ENCODE peak calls at places on chromosomes 11 and 22, in nine cellular contexts. One of them, this sample, is unnamed.

GRCh38 chr11:70233511-70233919 is 30.4 kb downstream of the FADD start:
- DNase-seq in kidney: no peak
- DNase-seq in upper lobe of right lung: no peak
- DNase-seq in SK-N-SH: no peak
- DNase-seq in endodermal cell: no peak
- DNase-seq in epithelial cell of prostate: peak; percentile 99
- DNase-seq in breast epithelium: peak; percentile 68
- DNase-seq in A549: peak; percentile 94
- DNase-seq in CD4-positive, CD25-positive, alpha-beta regulatory T cell: no peak
- DNase-seq in this sample: no peak

GRCh38 chr22:41917906-41918791 is 3.3 kb upstream of the SHISA8 start:
- DNase-seq in kidney: no peak
- DNase-seq in upper lobe of right lung: no peak
- DNase-seq in SK-N-SH: no peak
- DNase-seq in endodermal cell: no peak
- DNase-seq in epithelial cell of prostate: no peak
- DNase-seq in breast epithelium: no peak
- DNase-seq in A549: peak; percentile 51
- DNase-seq in CD4-positive, CD25-positive, alpha-beta regulatory T cell: no peak
- DNase-seq in this sample: peak; percentile 65

GRCh38 chr11:36352919-36353318 is 56.8 kb downstream of the PRR5L start:
- DNase-seq in kidney: no peak
- DNase-seq in upper lobe of right lung: no peak
- DNase-seq in SK-N-SH: no peak
- DNase-seq in endodermal cell: no peak
- DNase-seq in epithelial cell of prostate: no peak
- DNase-seq in breast epithelium: no peak
- DNase-seq in A549: no peak
- DNase-seq in CD4-positive, CD25-positive, alpha-beta regulatory T cell: no peak
- DNase-seq in this sample: no peak

GRCh38 chr11:120739780-120740179 is 228.2 kb downstream of the GRIK4 start:
- DNase-seq in kidney: no peak
- DNase-seq in upper lobe of right lung: no peak
- DNase-seq in SK-N-SH: peak; percentile 82
- DNase-seq in endodermal cell: no peak
- DNase-seq in epithelial cell of prostate: no peak
- DNase-seq in breast epithelium: no peak
- DNase-seq in A549: no peak
- DNase-seq in CD4-positive, CD25-positive, alpha-beta regulatory T cell: no peak
- DNase-seq in this sample: no peak

GRCh38 chr11:71188886-71189767 is 63.2 kb downstream of the SHANK2 start:
- DNase-seq in kidney: peak; percentile 54
- DNase-seq in upper lobe of right lung: peak; percentile 48
- DNase-seq in SK-N-SH: no peak
- DNase-seq in endodermal cell: no peak
- DNase-seq in epithelial cell of prostate: no peak
- DNase-seq in breast epithelium: peak; percentile 25
- DNase-seq in A549: no peak
- DNase-seq in CD4-positive, CD25-positive, alpha-beta regulatory T cell: no peak
- DNase-seq in this sample: no peak

GRCh38 chr11:72144807-72145565 is 9.5 kb downstream of the FOLR3 start:
- DNase-seq in kidney: no peak
- DNase-seq in upper lobe of right lung: no peak
- DNase-seq in SK-N-SH: no peak
- DNase-seq in endodermal cell: no peak
- DNase-seq in epithelial cell of prostate: peak; percentile 56
- DNase-seq in breast epithelium: no peak
- DNase-seq in A549: peak; percentile 48
- DNase-seq in CD4-positive, CD25-positive, alpha-beta regulatory T cell: no peak
- DNase-seq in this sample: peak; percentile 36

GRCh38 chr11:62466444-62466843 is 47.6 kb downstream of the SCGB1A1 start:
- DNase-seq in kidney: no peak
- DNase-seq in upper lobe of right lung: no peak
- DNase-seq in SK-N-SH: no peak
- DNase-seq in endodermal cell: no peak
- DNase-seq in epithelial cell of prostate: no peak
- DNase-seq in breast epithelium: no peak
- DNase-seq in A549: no peak
- DNase-seq in CD4-positive, CD25-positive, alpha-beta regulatory T cell: no peak
- DNase-seq in this sample: no peak

GRCh38 chr11:84498016-84498415 is 1129.1 kb downstream of the DLG2 start:
- DNase-seq in kidney: peak; percentile 60
- DNase-seq in upper lobe of right lung: no peak
- DNase-seq in SK-N-SH: no peak
- DNase-seq in endodermal cell: no peak
- DNase-seq in epithelial cell of prostate: no peak
- DNase-seq in breast epithelium: no peak
- DNase-seq in A549: no peak
- DNase-seq in CD4-positive, CD25-positive, alpha-beta regulatory T cell: no peak
- DNase-seq in this sample: peak; percentile 89

GRCh38 chr22:19892925-19893324 is 38.3 kb upstream of the GNB1L start:
- DNase-seq in kidney: no peak
- DNase-seq in upper lobe of right lung: no peak
- DNase-seq in SK-N-SH: no peak
- DNase-seq in endodermal cell: no peak
- DNase-seq in epithelial cell of prostate: no peak
- DNase-seq in breast epithelium: no peak
- DNase-seq in A549: no peak
- DNase-seq in CD4-positive, CD25-positive, alpha-beta regulatory T cell: no peak
- DNase-seq in this sample: no peak

GRCh38 chr22:19892249-19892879 is 37.7 kb upstream of the GNB1L start:
- DNase-seq in kidney: peak; percentile 65
- DNase-seq in upper lobe of right lung: no peak
- DNase-seq in SK-N-SH: peak; percentile 79
- DNase-seq in endodermal cell: no peak
- DNase-seq in epithelial cell of prostate: no peak
- DNase-seq in breast epithelium: no peak
- DNase-seq in A549: no peak
- DNase-seq in CD4-positive, CD25-positive, alpha-beta regulatory T cell: peak; percentile 45
- DNase-seq in this sample: no peak

GRCh38 chr22:19889951-19890350 is 35.3 kb upstream of the GNB1L start:
- DNase-seq in kidney: peak; percentile 39
- DNase-seq in upper lobe of right lung: no peak
- DNase-seq in SK-N-SH: no peak
- DNase-seq in endodermal cell: no peak
- DNase-seq in epithelial cell of prostate: no peak
- DNase-seq in breast epithelium: no peak
- DNase-seq in A549: no peak
- DNase-seq in CD4-positive, CD25-positive, alpha-beta regulatory T cell: no peak
- DNase-seq in this sample: no peak

GRCh38 chr22:19890502-19891349 is 36.1 kb upstream of the GNB1L start:
- DNase-seq in kidney: peak; percentile 67
- DNase-seq in upper lobe of right lung: no peak
- DNase-seq in SK-N-SH: peak; percentile 60
- DNase-seq in endodermal cell: no peak
- DNase-seq in epithelial cell of prostate: no peak
- DNase-seq in breast epithelium: no peak
- DNase-seq in A549: no peak
- DNase-seq in CD4-positive, CD25-positive, alpha-beta regulatory T cell: no peak
- DNase-seq in this sample: no peak

DNA sequence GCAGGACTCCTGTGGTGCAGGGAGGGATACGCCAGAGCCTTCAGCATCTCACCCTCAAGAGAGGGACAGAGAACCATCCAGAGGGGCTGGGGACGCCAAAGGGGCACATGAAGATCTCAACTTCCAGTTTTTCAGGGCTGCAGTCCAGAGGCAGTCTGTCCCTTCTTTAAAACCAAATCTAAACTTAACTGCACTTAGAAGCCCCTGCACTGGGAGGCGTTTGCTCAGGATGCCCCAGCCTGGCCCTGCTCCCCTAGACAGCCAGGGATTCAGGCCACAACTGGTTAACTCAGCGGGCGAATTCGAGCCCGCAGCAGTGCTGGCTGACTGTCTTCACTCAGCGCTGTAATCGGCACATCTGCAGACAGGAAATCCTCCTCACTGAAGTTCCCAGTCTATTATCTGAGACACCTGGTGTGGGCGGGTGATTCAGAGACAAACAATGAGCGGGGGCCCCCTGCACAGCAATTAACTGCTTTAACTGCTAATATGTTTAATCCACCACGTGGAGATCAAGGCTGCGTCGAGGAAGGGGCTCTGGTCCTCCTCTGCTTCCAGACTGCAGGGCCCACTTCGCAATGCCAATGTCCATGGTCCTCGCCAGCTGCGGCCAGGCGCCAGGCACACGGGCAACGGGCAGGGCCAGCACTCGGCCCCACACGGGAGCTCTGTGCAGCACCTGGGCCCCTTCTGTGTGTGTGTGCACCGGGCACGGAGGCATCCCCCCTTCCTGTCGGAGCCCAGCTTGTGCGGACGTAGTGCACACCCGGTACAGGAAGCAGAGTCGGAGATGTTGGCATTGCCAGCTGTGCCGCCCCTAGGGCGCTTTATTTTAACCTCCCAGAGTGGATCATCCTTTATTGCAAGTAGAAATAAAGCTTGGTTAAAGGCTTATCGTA is 36.9 kb upstream of the GNB1L start:
- DNase-seq in kidney: peak; percentile 75
- DNase-seq in upper lobe of right lung: no peak
- DNase-seq in SK-N-SH: peak; percentile 89
- DNase-seq in endodermal cell: peak; percentile 90
- DNase-seq in epithelial cell of prostate: peak; percentile 43
- DNase-seq in breast epithelium: no peak
- DNase-seq in A549: no peak
- DNase-seq in CD4-positive, CD25-positive, alpha-beta regulatory T cell: peak; percentile 68
- DNase-seq in this sample: peak; percentile 79
- H3K27ac ChIP-seq in kidney: no peak overlapping the region
- H3K27ac ChIP-seq in upper lobe of right lung: peak overlapping the region; percentile 55
- H3K27ac ChIP-seq in SK-N-SH: peak overlapping the region; percentile 72
- H3K27ac ChIP-seq in endodermal cell: peak overlapping the region; percentile 76
- H3K27ac ChIP-seq in epithelial cell of prostate: peak overlapping the region; percentile 74
- H3K27ac ChIP-seq in breast epithelium: peak overlapping the region; percentile 33
- H3K27ac ChIP-seq in A549: peak overlapping the region; percentile 62
- H3K27ac ChIP-seq in CD4-positive, CD25-positive, alpha-beta regulatory T cell: peak overlapping the region; percentile 83
- H3K27ac ChIP-seq in this sample: no peak overlapping the region

GRCh38 chr22:32996702-32997101 is 61.5 kb downstream of the SYN3 start:
- DNase-seq in kidney: peak; percentile 83
- DNase-seq in upper lobe of right lung: peak; percentile 91
- DNase-seq in SK-N-SH: no peak
- DNase-seq in endodermal cell: no peak
- DNase-seq in epithelial cell of prostate: no peak
- DNase-seq in breast epithelium: peak; percentile 60
- DNase-seq in A549: peak; percentile 16
- DNase-seq in CD4-positive, CD25-positive, alpha-beta regulatory T cell: no peak
- DNase-seq in this sample: no peak
- H3K27ac ChIP-seq in kidney: no peak overlapping the region
- H3K27ac ChIP-seq in upper lobe of right lung: peak overlapping the region; percentile 58
- H3K27ac ChIP-seq in SK-N-SH: no peak overlapping the region
- H3K27ac ChIP-seq in endodermal cell: no peak overlapping the region
- H3K27ac ChIP-seq in epithelial cell of prostate: peak overlapping the region; percentile 61
- H3K27ac ChIP-seq in breast epithelium: no peak overlapping the region
- H3K27ac ChIP-seq in A549: no peak overlapping the region
- H3K27ac ChIP-seq in CD4-positive, CD25-positive, alpha-beta regulatory T cell: no peak overlapping the region
- H3K27ac ChIP-seq in this sample: no peak overlapping the region

DNA sequence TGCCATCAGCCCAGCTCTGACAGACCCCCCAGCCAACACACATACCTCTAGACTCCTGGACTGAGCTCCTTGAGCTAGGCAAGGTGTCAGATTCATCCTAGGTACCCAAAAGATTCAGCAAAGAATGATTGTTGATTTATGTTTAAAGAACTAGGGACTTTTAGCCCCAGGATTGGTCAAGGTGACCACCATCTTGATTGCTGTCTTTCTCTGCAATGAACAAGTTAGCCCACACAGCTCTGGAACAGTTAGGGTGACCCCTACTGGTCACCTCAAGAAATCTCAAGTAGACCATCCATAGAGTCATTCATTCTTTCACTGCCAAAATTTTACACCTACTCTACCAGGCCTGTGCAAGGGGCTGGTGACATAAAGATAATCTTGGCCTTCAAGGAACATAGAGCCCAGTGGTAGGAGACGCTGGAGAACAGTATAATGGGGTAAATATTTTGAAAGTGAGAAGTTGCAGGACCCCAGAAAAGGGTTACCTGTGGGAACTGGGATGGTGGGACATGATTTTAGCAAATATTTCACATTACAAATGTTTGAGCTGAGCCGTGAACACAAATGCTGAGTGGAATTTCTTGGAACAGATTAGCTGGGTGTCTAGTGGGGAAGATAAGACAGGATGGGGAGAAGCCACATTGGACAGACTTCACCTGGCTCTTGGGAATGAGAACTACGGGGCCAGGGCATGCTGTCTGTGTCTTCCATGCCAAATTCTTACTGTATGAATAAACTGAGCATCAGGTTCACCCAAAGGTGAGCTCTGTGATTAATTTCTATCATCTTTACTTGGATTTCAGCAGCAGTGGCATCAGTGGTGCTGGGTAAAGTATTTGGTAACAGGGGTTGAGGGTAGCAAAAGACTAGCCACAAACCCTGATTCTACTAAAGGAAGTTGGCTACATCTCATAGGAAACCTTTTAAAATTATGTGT is 39.1 kb downstream of the IRAG1 start:
- DNase-seq in kidney: no peak
- DNase-seq in upper lobe of right lung: no peak
- DNase-seq in SK-N-SH: peak; percentile 66
- DNase-seq in endodermal cell: peak; percentile 68
- DNase-seq in epithelial cell of prostate: no peak
- DNase-seq in breast epithelium: no peak
- DNase-seq in A549: peak; percentile 72
- DNase-seq in CD4-positive, CD25-positive, alpha-beta regulatory T cell: peak; percentile 13
- DNase-seq in this sample: peak; percentile 85
- H3K27ac ChIP-seq in kidney: peak overlapping the region; percentile 30
- H3K27ac ChIP-seq in upper lobe of right lung: peak overlapping the region; percentile 32
- H3K27ac ChIP-seq in SK-N-SH: no peak overlapping the region
- H3K27ac ChIP-seq in endodermal cell: no peak overlapping the region
- H3K27ac ChIP-seq in epithelial cell of prostate: peak overlapping the region; percentile 28
- H3K27ac ChIP-seq in breast epithelium: peak overlapping the region; percentile 40
- H3K27ac ChIP-seq in A549: peak overlapping the region; percentile 65
- H3K27ac ChIP-seq in CD4-positive, CD25-positive, alpha-beta regulatory T cell: no peak overlapping the region
- H3K27ac ChIP-seq in this sample: no peak overlapping the region

GRCh38 chr11:2448661-2449547 is 4.1 kb downstream of the KCNQ1 start:
- DNase-seq in kidney: peak; percentile 65
- DNase-seq in upper lobe of right lung: peak; percentile 59
- DNase-seq in SK-N-SH: no peak
- DNase-seq in endodermal cell: no peak
- DNase-seq in epithelial cell of prostate: no peak
- DNase-seq in breast epithelium: no peak
- DNase-seq in A549: no peak
- DNase-seq in CD4-positive, CD25-positive, alpha-beta regulatory T cell: no peak
- DNase-seq in this sample: no peak

GRCh38 chr11:2449548-2450320 is 4.9 kb downstream of the KCNQ1 start:
- DNase-seq in kidney: peak; percentile 59
- DNase-seq in upper lobe of right lung: peak; percentile 40
- DNase-seq in SK-N-SH: no peak
- DNase-seq in endodermal cell: no peak
- DNase-seq in epithelial cell of prostate: no peak
- DNase-seq in breast epithelium: no peak
- DNase-seq in A549: no peak
- DNase-seq in CD4-positive, CD25-positive, alpha-beta regulatory T cell: no peak
- DNase-seq in this sample: no peak

GRCh38 chr11:2446590-2447252 is 1.9 kb downstream of the KCNQ1 start:
- DNase-seq in kidney: peak; percentile 76
- DNase-seq in upper lobe of right lung: peak; percentile 76
- DNase-seq in SK-N-SH: peak; percentile 30
- DNase-seq in endodermal cell: no peak
- DNase-seq in epithelial cell of prostate: no peak
- DNase-seq in breast epithelium: no peak
- DNase-seq in A549: no peak
- DNase-seq in CD4-positive, CD25-positive, alpha-beta regulatory T cell: no peak
- DNase-seq in this sample: no peak

GRCh38 chr11:2447253-2447950 is 2.6 kb downstream of the KCNQ1 start:
- DNase-seq in kidney: peak; percentile 72
- DNase-seq in upper lobe of right lung: peak; percentile 68
- DNase-seq in SK-N-SH: no peak
- DNase-seq in endodermal cell: no peak
- DNase-seq in epithelial cell of prostate: no peak
- DNase-seq in breast epithelium: no peak
- DNase-seq in A549: no peak
- DNase-seq in CD4-positive, CD25-positive, alpha-beta regulatory T cell: no peak
- DNase-seq in this sample: no peak

GRCh38 chr11:2447951-2448650 is 3.3 kb downstream of the KCNQ1 start:
- DNase-seq in kidney: peak; percentile 48
- DNase-seq in upper lobe of right lung: no peak
- DNase-seq in SK-N-SH: peak; percentile 20
- DNase-seq in endodermal cell: no peak
- DNase-seq in epithelial cell of prostate: no peak
- DNase-seq in breast epithelium: no peak
- DNase-seq in A549: no peak
- DNase-seq in CD4-positive, CD25-positive, alpha-beta regulatory T cell: no peak
- DNase-seq in this sample: no peak
- H3K27ac ChIP-seq in kidney: no peak overlapping the region
- H3K27ac ChIP-seq in upper lobe of right lung: peak overlapping the region; percentile 47
- H3K27ac ChIP-seq in SK-N-SH: no peak overlapping the region
- H3K27ac ChIP-seq in endodermal cell: no peak overlapping the region
- H3K27ac ChIP-seq in epithelial cell of prostate: no peak overlapping the region
- H3K27ac ChIP-seq in breast epithelium: no peak overlapping the region
- H3K27ac ChIP-seq in A549: no peak overlapping the region
- H3K27ac ChIP-seq in CD4-positive, CD25-positive, alpha-beta regulatory T cell: no peak overlapping the region
- H3K27ac ChIP-seq in this sample: no peak overlapping the region

This sample was measured in cardiac muscle cell.